ENCODE peak calls at places on chromosomes 3 and 15, in five cellular contexts. V is stimulated activated CD8-positive, alpha-beta memory T cell treated with anti-CD3 and anti-CD28 coated beads, Interleukin-15, amount 100 ng/mL, for 1 hour; T is GM20000; U is right cardiac atrium; J is NCI-H1436. I is an unnamed sample.

GRCh38 chr15:82315519-82316246 is 33.6 kb downstream of the GOLGA6L10 start:
- DNase-seq in U (no peak), T (no peak), J (no peak), V (no peak), I (no peak)

GRCh38 chr3:20073683-20074082 is 33.4 kb downstream of the KAT2B start:
- DNase-seq in J (no peak), U (no peak), V (no peak), T (no peak), I (no peak)

GRCh38 chr15:64813075-64813474 is 12.4 kb downstream of the PIF1 start:
- DNase-seq in J (no peak), T (no peak), U (peak), V (no peak), I (peak)

GRCh38 chr15:43165801-43166325 is 19.3 kb upstream of the CCNDBP1 start:
- DNase-seq in T (no peak), J (no peak), V (no peak), U (no peak), I (no peak)

GRCh38 chr15:53535886-53536285 is 223.6 kb downstream of the WDR72 start:
- DNase-seq in V (no peak), T (no peak), U (no peak), J (no peak), I (no peak)

GRCh38 chr3:127158614-127159221 is 34.2 kb upstream of the PRR23E start:
- DNase-seq in J (no peak), T (no peak), U (no peak), V (no peak), I (no peak)

GRCh38 chr3:187966636-187967035 is 187.3 kb upstream of the LPP start:
- DNase-seq in J (peak), U (no peak), V (no peak), T (no peak), I (no peak)

GRCh38 chr15:91104111-91104510 is 4.1 kb downstream of the SV2B start:
- DNase-seq in J (no peak), U (peak), V (no peak), T (no peak), I (no peak)

GRCh38 chr15:66046751-66047150 is 177.5 kb downstream of the RAB11A start:
- DNase-seq in J (no peak), T (peak), V (no peak), U (no peak), I (no peak)

GRCh38 chr15:76994001-76994400 is 925 bp upstream of the PSTPIP1 start:
- DNase-seq in U (peak), T (no peak), V (no peak), J (no peak), I (no peak)

GRCh38 chr3:134205426-134205825 is 45.2 kb downstream of the RYK start:
- DNase-seq in J (no peak), T (no peak), U (no peak), V (no peak), I (no peak)

GRCh38 chr3:32401141-32401540 is 9.5 kb downstream of the CMTM7 start:
- DNase-seq in T (no peak), J (no peak), U (no peak), V (no peak), I (no peak)

GRCh38 chr15:31871159-31871886 is 159.0 kb upstream of the CHRNA7 start:
- DNase-seq in V (no peak), T (no peak), U (no peak), J (no peak), I (no peak)

GRCh38 chr3:159761377-159761776 is 227.3 kb upstream of the IL12A start:
- DNase-seq in J (no peak), T (no peak), V (no peak), U (peak), I (no peak)

GRCh38 chr3:170977911-170978310 is 48.6 kb downstream of the SLC2A2 start:
- DNase-seq in U (no peak), V (no peak), T (no peak), J (peak), I (no peak)

GRCh38 chr3:11285471-11285870 is 13.3 kb downstream of the ATG7 start:
- DNase-seq in T (no peak), J (no peak), U (no peak), V (no peak), I (no peak)

I was measured in GM12864.